ENCODE peak calls at places on chromosomes 4 and X, in seven cellular contexts. K is HCT116, O is uterus, Z is lower leg skin, R is upper lobe of left lung, T is heart left ventricle, G is stomach. S is an unnamed sample.

GRCh38 chr4:7183161-7183560 is 9.2 kb upstream of the SORCS2 start:
- DNase-seq in Z (no peak), R (no peak), K (no peak), T (no peak), G (no peak), O (peak), S (no peak)

GRCh38 chr4:54093609-54094240 is 6.2 kb upstream of the GSX2 start:
- DNase-seq in K (no peak), T (no peak), G (no peak), Z (no peak), R (no peak), O (no peak), S (no peak)

GRCh38 chrX:23334871-23335599 is 386 bp downstream of the PTCHD1 start:
- DNase-seq in R (peak), G (no peak), T (no peak), K (no peak), Z (no peak), O (no peak), S (no peak)

GRCh38 chrX:135287266-135287823 is 21.9 kb upstream of the ETDC start:
- DNase-seq in K (no peak), T (no peak), G (no peak), R (no peak), O (no peak), Z (no peak), S (no peak)

GRCh38 chr4:47413515-47413914 is 50.0 kb downstream of the COMMD8 start:
- DNase-seq in O (no peak), K (no peak), T (no peak), G (no peak), R (no peak), Z (no peak), S (no peak)

GRCh38 chr4:103478210-103478609 is 241.6 kb downstream of the TACR3 start:
- DNase-seq in T (no peak), R (no peak), O (no peak), G (no peak), Z (no peak), K (no peak), S (no peak)

GRCh38 chr4:129446074-129446473 is 350.1 kb downstream of the C4orf33 start:
- DNase-seq in T (no peak), K (peak), G (no peak), R (no peak), Z (no peak), O (no peak), S (no peak)

GRCh38 chr4:177105526-177105925 is 204.1 kb upstream of the NEIL3 start:
- DNase-seq in O (no peak), G (no peak), Z (peak), R (no peak), T (no peak), K (no peak), S (no peak)

GRCh38 chr4:152807294-152807829 is 27.6 kb downstream of the ARFIP1 start:
- DNase-seq in Z (no peak), K (no peak), G (no peak), R (no peak), T (no peak), O (no peak), S (no peak)

GRCh38 chr4:155738548-155738947 is 20.3 kb upstream of the GUCY1B1 start:
- DNase-seq in R (no peak), K (no peak), O (no peak), Z (no peak), G (no peak), T (no peak), S (no peak)

GRCh38 chrX:78437621-78438020 is 110.2 kb upstream of the CYSLTR1 start:
- DNase-seq in T (no peak), G (no peak), Z (no peak), O (no peak), R (no peak), K (no peak), S (no peak)

GRCh38 chr4:140497776-140498636 is at the start of gene MGAT4D:
- DNase-seq in G (no peak), O (no peak), Z (no peak), T (no peak), K (no peak), R (peak), S (no peak)

GRCh38 chr4:155426953-155427352 is 50.2 kb upstream of the MAP9 start:
- DNase-seq in G (no peak), Z (no peak), K (no peak), O (no peak), R (no peak), T (no peak), S (no peak)

GRCh38 chr4:24655971-24656370 is 71.6 kb upstream of the DHX15 start:
- DNase-seq in O (no peak), R (no peak), G (no peak), T (no peak), Z (no peak), K (no peak), S (no peak)

GRCh38 chr4:143700060-143700419 is 435 bp downstream of the FREM3 start:
- DNase-seq in T (no peak), R (peak), G (no peak), O (no peak), Z (no peak), K (no peak), S (no peak)

GRCh38 chrX:118039591-118039990 is 77.0 kb downstream of the KLHL13 start:
- DNase-seq in O (no peak), Z (no peak), K (no peak), G (no peak), T (no peak), R (no peak), S (no peak)

GRCh38 chrX:67781132-67781531 is 237.3 kb downstream of the AR start:
- DNase-seq in R (no peak), G (no peak), Z (no peak), T (peak), O (peak), K (no peak), S (no peak)

GRCh38 chr4:48635310-48635709 is 144.8 kb downstream of the FRYL start:
- DNase-seq in Z (no peak), G (no peak), O (no peak), R (no peak), K (peak), T (no peak), S (peak)

GRCh38 chr4:38387348-38387747 is 276.7 kb upstream of the KLF3 start:
- DNase-seq in T (peak), O (peak), R (no peak), K (no peak), G (peak), Z (peak), S (no peak)

GRCh38 chrX:79181401-79181800 is 36.9 kb downstream of the GPR174 start:
- DNase-seq in G (no peak), T (no peak), R (no peak), Z (no peak), K (no peak), O (no peak), S (no peak)

GRCh38 chr4:10809905-10810304 is 125.3 kb upstream of the CLNK start:
- DNase-seq in R (no peak), G (no peak), Z (no peak), O (no peak), K (no peak), T (no peak), S (no peak)

GRCh38 chrX:152932598-152933175 is 34.8 kb downstream of the ZNF185 start:
- DNase-seq in R (no peak), K (no peak), G (no peak), O (no peak), T (no peak), Z (no peak), S (no peak)

GRCh38 chr4:138614462-138615142 is 372.5 kb upstream of the SLC7A11 start:
- DNase-seq in T (no peak), R (no peak), G (no peak), Z (no peak), O (no peak), K (no peak), S (no peak)

GRCh38 chrX:1581132-1581531 is 10.3 kb upstream of the AKAP17A start:
- DNase-seq in Z (peak), O (no peak), R (no peak), T (peak), K (no peak), G (peak), S (no peak)

GRCh38 chr4:173415885-173416658 is 17.2 kb upstream of the SCRG1 start:
- DNase-seq in K (no peak), R (peak), O (peak), T (peak), Z (peak), G (peak), S (peak)

GRCh38 chr4:111678466-111678865 is 466.8 kb upstream of the FAM241A start:
- DNase-seq in Z (no peak), T (no peak), K (no peak), G (no peak), R (no peak), O (no peak), S (no peak)

GRCh38 chr4:141246683-141247429 is 26.2 kb downstream of the ZNF330 start:
- DNase-seq in G (no peak), K (no peak), O (no peak), Z (no peak), R (no peak), T (no peak), S (no peak)

GRCh38 chr4:153345011-153345981 is 808 bp downstream of the MND1 start:
- DNase-seq in K (peak), Z (no peak), O (peak), G (no peak), R (no peak), T (peak), S (peak)

GRCh38 chr4:142840516-142841123 is 5.5 kb downstream of the INPP4B start:
- DNase-seq in T (no peak), Z (no peak), K (peak), R (no peak), O (no peak), G (no peak), S (no peak)

DNA sequence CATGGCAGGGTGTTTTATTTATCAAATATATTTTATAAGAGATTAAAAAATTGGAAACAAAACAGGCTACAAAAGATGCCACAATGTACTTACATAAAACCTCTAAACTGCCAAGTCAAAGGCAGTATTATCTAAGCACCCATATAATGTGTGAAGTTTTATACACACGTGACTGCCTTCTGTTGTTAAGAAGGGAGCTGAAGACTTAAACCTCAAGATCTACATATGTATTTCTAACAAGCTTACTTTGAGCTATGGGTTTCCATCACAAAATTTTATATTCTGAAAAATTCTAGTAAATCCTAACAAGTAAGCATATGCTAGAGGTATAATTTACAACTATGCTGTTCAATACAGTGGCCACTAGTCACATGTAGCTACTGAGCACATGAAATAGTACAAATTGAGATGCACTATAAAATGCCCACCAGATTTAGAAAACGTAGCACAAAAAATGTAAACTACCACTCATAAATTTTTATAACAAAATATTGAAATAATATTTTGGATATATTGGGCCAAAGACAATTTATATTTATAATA is 9.8 kb downstream of the ATP8A1 start:
- DNase-seq in G (no peak), Z (no peak), T (no peak), K (no peak), O (no peak), R (no peak), S (no peak)
- TF ChIP-seq POLR2A in G (no peak), Z (no peak), T (no peak), K (no peak), O (no peak), R (no peak), S (no peak)

GRCh38 chrX:47224266-47224895 is 5.9 kb downstream of the CDK16 start:
- DNase-seq in K (no peak), O (no peak), R (no peak), T (no peak), G (no peak), Z (no peak), S (no peak)

GRCh38 chrX:47224896-47225290 is 6.4 kb downstream of the CDK16 start:
- DNase-seq in K (no peak), Z (no peak), R (no peak), O (no peak), T (no peak), G (no peak), S (no peak)

GRCh38 chrX:47222776-47223350 is 4.4 kb downstream of the CDK16 start:
- DNase-seq in T (no peak), Z (no peak), R (no peak), G (no peak), O (no peak), K (no peak), S (no peak)

GRCh38 chrX:47221756-47222155 is 3.3 kb downstream of the CDK16 start:
- DNase-seq in K (no peak), Z (no peak), R (no peak), G (no peak), T (no peak), O (no peak), S (no peak)

GRCh38 chrX:47223476-47224250 is 5.2 kb downstream of the CDK16 start:
- DNase-seq in G (no peak), Z (no peak), O (no peak), K (no peak), R (no peak), T (no peak), S (no peak)
- TF ChIP-seq POLR2A in G (no peak), Z (no peak), O (no peak), K (no peak), R (no peak), T (no peak), S (no peak)

DNA sequence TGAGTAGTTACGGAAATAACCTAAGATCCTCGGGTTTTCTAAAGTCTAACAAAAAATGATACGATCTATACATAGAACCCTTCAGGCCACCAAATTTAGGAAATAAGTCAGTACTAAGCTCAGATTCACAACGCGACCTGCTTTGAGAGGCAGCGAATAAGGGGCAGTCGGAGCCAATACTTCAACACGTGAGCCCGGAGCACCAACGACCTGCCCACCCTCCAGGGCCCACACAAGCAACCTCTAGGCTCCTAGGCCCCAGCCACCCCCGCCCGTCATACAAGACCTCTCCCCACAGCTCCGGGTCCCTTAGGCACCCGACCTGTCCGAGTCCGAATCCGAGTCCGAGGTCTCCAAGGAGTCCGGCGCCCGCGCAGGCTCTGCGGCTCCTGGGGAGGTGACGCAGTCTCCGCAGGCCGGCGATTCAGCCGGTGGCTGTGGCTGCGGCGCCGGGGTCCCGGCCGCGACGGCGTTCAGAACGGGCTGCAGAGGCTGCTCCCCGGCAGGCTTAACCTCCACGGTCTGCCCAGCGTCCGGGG is 580 bp downstream of the NAF1 start:
- DNase-seq in T (peak), O (peak), G (peak), Z (peak), R (peak), K (no peak), S (peak)
- TF ChIP-seq POLR2A in T (no peak), O (no peak), G (no peak), Z (no peak), R (peak), K (no peak), S (peak)

GRCh38 chrX:12975670-12975965 is 708 bp downstream of the TMSB4X start:
- DNase-seq in R (peak), Z (no peak), T (no peak), K (no peak), O (no peak), G (no peak), S (no peak)
- TF ChIP-seq POLR2A in R (no peak), Z (no peak), T (no peak), K (no peak), O (no peak), G (no peak), S (no peak)